ENCODE peak calls at places on chromosomes 7 and 10, in seven cellular contexts. One of them, this sample, is unnamed.

GRCh38 chr10:127012071-127012768 is 107.0 kb downstream of the DOCK1 start:
- DNase-seq in WTC11: no peak
- DNase-seq in stomach: no peak
- DNase-seq in Calu3: no peak
- DNase-seq in nephron progenitor cell: no peak
- DNase-seq in tibial nerve: no peak
- DNase-seq in fibroblast of lung: no peak
- DNase-seq in this sample: no peak

GRCh38 chr10:15879058-15879457 is 18.8 kb upstream of the MINDY3 start:
- DNase-seq in stomach: no peak
- DNase-seq in nephron progenitor cell: no peak
- DNase-seq in WTC11: no peak
- DNase-seq in fibroblast of lung: peak; percentile 55
- DNase-seq in Calu3: no peak
- DNase-seq in tibial nerve: peak; percentile 7
- DNase-seq in this sample: no peak

GRCh38 chr7:113774182-113774807 is 144.5 kb downstream of the PPP1R3A start:
- DNase-seq in tibial nerve: no peak
- DNase-seq in stomach: no peak
- DNase-seq in fibroblast of lung: peak; percentile 69
- DNase-seq in WTC11: no peak
- DNase-seq in nephron progenitor cell: peak; percentile 11
- DNase-seq in Calu3: peak; percentile 29
- DNase-seq in this sample: no peak

GRCh38 chr10:127186846-127187245 is 9.5 kb downstream of the INSYN2A start:
- DNase-seq in fibroblast of lung: no peak
- DNase-seq in WTC11: no peak
- DNase-seq in nephron progenitor cell: no peak
- DNase-seq in tibial nerve: no peak
- DNase-seq in Calu3: no peak
- DNase-seq in stomach: no peak
- DNase-seq in this sample: no peak

GRCh38 chr10:117373848-117374505 is 1.3 kb downstream of the PDZD8 start:
- DNase-seq in WTC11: no peak
- DNase-seq in nephron progenitor cell: peak; percentile 36
- DNase-seq in tibial nerve: peak; percentile 57
- DNase-seq in Calu3: no peak
- DNase-seq in fibroblast of lung: peak; percentile 51
- DNase-seq in stomach: peak; percentile 62
- DNase-seq in this sample: peak; percentile 35

GRCh38 chr7:13067036-13067435 is 379.6 kb downstream of the ARL4A start:
- DNase-seq in tibial nerve: no peak
- DNase-seq in WTC11: peak; percentile 18
- DNase-seq in Calu3: no peak
- DNase-seq in fibroblast of lung: no peak
- DNase-seq in nephron progenitor cell: peak; percentile 8
- DNase-seq in stomach: no peak
- DNase-seq in this sample: peak; percentile 25

GRCh38 chr7:33650828-33651227 is 254.5 kb upstream of the BMPER start:
- DNase-seq in Calu3: no peak
- DNase-seq in nephron progenitor cell: no peak
- DNase-seq in stomach: no peak
- DNase-seq in tibial nerve: no peak
- DNase-seq in fibroblast of lung: no peak
- DNase-seq in WTC11: no peak
- DNase-seq in this sample: no peak

GRCh38 chr10:72009430-72010081 is 45.4 kb downstream of the CHST3 start:
- DNase-seq in Calu3: no peak
- DNase-seq in tibial nerve: peak; percentile 76
- DNase-seq in fibroblast of lung: peak; percentile 99
- DNase-seq in WTC11: no peak
- DNase-seq in nephron progenitor cell: peak; percentile 69
- DNase-seq in stomach: peak; percentile 54
- DNase-seq in this sample: no peak

GRCh38 chr10:99484626-99485581 is 47.8 kb upstream of the NKX2-3 start:
- DNase-seq in stomach: no peak
- DNase-seq in nephron progenitor cell: no peak
- DNase-seq in fibroblast of lung: no peak
- DNase-seq in Calu3: no peak
- DNase-seq in tibial nerve: no peak
- DNase-seq in WTC11: peak; percentile 50
- DNase-seq in this sample: no peak

GRCh38 chr7:64997927-64998391 is 7.1 kb upstream of the ZNF117 start:
- DNase-seq in WTC11: peak; percentile 13
- DNase-seq in Calu3: peak; percentile 38
- DNase-seq in tibial nerve: no peak
- DNase-seq in nephron progenitor cell: no peak
- DNase-seq in stomach: peak; percentile 75
- DNase-seq in fibroblast of lung: peak; percentile 26
- DNase-seq in this sample: no peak

GRCh38 chr7:135231686-135232085 is 2.0 kb upstream of the STRA8 start:
- DNase-seq in WTC11: no peak
- DNase-seq in Calu3: no peak
- DNase-seq in nephron progenitor cell: no peak
- DNase-seq in fibroblast of lung: no peak
- DNase-seq in tibial nerve: no peak
- DNase-seq in stomach: no peak
- DNase-seq in this sample: no peak

GRCh38 chr10:21194510-21194993 is 297.4 kb upstream of the NEBL start:
- DNase-seq in tibial nerve: no peak
- DNase-seq in fibroblast of lung: peak; percentile 73
- DNase-seq in stomach: peak; percentile 33
- DNase-seq in nephron progenitor cell: no peak
- DNase-seq in WTC11: no peak
- DNase-seq in Calu3: peak; percentile 81
- DNase-seq in this sample: no peak

DNA sequence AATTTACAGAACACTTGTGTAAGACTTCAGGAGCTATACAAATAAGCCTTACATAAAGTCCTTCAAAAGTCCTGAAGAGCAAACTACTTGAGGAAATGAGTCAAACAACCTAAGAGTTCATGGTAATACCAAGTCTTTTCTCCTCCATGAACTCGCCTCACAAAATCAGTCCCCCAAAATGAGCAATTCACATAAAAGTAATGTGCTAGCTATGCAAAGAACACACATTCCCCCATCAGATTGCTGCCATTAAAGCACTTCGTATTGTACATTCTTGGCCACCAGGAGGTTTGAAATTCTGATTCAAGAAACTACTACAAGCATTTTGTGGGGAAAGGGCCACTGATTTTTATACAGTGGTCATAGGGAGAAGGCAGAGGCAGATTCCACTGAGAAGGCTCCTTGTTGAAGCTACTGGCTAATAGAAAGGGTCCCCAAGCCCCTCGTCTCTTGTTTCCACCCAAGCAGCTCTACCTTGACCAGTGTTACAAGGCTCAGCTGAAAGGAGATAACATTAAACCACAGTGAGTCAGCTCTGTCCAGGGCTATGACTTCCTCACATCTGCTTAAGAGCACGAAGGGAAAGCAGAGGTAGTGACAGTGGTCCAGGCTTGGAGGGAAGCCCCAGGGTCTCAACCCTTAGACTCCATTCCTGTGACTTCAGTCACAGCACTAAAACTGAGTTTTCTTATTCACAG is 115.2 kb upstream of the CDK1 start:
- DNase-seq in stomach: no peak
- DNase-seq in tibial nerve: no peak
- DNase-seq in nephron progenitor cell: no peak
- DNase-seq in Calu3: no peak
- DNase-seq in fibroblast of lung: peak; percentile 5
- DNase-seq in WTC11: no peak
- DNase-seq in this sample: no peak
- TF ChIP-seq CTCF in stomach: no peak
- TF ChIP-seq CTCF in tibial nerve: no peak
- TF ChIP-seq CTCF in nephron progenitor cell: no peak
- TF ChIP-seq CTCF in Calu3: no peak
- TF ChIP-seq CTCF in fibroblast of lung: no peak
- TF ChIP-seq CTCF in WTC11: no peak
- TF ChIP-seq CTCF in this sample: no peak

GRCh38 chr10:12561720-12562119 is 212.4 kb downstream of the CAMK1D start:
- DNase-seq in Calu3: no peak
- DNase-seq in WTC11: no peak
- DNase-seq in nephron progenitor cell: no peak
- DNase-seq in tibial nerve: no peak
- DNase-seq in fibroblast of lung: no peak
- DNase-seq in stomach: no peak
- DNase-seq in this sample: no peak

GRCh38 chr10:12550994-12551393 is 201.6 kb downstream of the CAMK1D start:
- DNase-seq in tibial nerve: no peak
- DNase-seq in stomach: no peak
- DNase-seq in nephron progenitor cell: no peak
- DNase-seq in WTC11: no peak
- DNase-seq in Calu3: no peak
- DNase-seq in fibroblast of lung: no peak
- DNase-seq in this sample: no peak

GRCh38 chr10:12559578-12560178 is 210.3 kb downstream of the CAMK1D start:
- DNase-seq in nephron progenitor cell: no peak
- DNase-seq in stomach: no peak
- DNase-seq in WTC11: no peak
- DNase-seq in fibroblast of lung: no peak
- DNase-seq in Calu3: no peak
- DNase-seq in tibial nerve: no peak
- DNase-seq in this sample: no peak

GRCh38 chr10:12561307-12561706 is 212.0 kb downstream of the CAMK1D start:
- DNase-seq in tibial nerve: no peak
- DNase-seq in fibroblast of lung: no peak
- DNase-seq in WTC11: no peak
- DNase-seq in nephron progenitor cell: no peak
- DNase-seq in stomach: no peak
- DNase-seq in Calu3: no peak
- DNase-seq in this sample: no peak

GRCh38 chr10:12556057-12556456 is 206.7 kb downstream of the CAMK1D start:
- DNase-seq in WTC11: no peak
- DNase-seq in stomach: no peak
- DNase-seq in fibroblast of lung: no peak
- DNase-seq in Calu3: no peak
- DNase-seq in nephron progenitor cell: no peak
- DNase-seq in tibial nerve: no peak
- DNase-seq in this sample: no peak
- TF ChIP-seq CTCF in WTC11: no peak
- TF ChIP-seq CTCF in stomach: no peak
- TF ChIP-seq CTCF in fibroblast of lung: no peak
- TF ChIP-seq CTCF in Calu3: no peak
- TF ChIP-seq CTCF in nephron progenitor cell: no peak
- TF ChIP-seq CTCF in tibial nerve: no peak
- TF ChIP-seq CTCF in this sample: no peak

GRCh38 chr10:61705022-61705675 is 42.4 kb downstream of the CABCOCO1 start:
- DNase-seq in stomach: no peak
- DNase-seq in Calu3: no peak
- DNase-seq in WTC11: no peak
- DNase-seq in tibial nerve: no peak
- DNase-seq in nephron progenitor cell: no peak
- DNase-seq in fibroblast of lung: no peak
- DNase-seq in this sample: no peak

DNA sequence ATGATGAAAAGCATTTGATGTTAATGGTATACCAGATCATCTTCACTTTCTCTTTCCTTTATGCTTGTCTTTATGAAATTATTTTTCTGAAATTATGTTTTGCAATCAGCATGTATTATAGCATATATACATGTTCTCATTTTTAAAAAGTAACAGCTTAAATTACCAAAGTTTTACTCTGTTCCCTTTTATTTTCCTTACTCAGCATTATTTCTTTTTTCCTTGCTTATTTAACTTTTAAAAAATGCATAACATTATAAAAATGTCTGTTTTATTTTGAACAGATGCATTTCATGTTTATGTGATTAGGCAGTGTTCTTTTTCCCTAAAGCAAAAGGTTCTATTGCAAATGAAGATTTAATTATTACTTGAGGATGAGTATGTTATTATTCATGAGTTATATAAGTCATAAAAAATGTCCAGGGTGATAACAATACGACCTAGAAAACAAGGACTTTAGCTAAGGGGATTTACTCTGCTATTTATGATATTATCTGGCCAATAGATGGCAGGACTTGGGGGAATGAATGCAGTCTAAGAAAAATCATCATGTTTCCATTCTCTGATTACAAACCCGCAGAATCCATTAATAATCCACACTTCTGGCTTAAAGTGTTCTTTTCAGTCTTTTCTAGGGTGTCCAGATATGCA is 38.5 kb downstream of the CABCOCO1 start:
- DNase-seq in WTC11: no peak
- DNase-seq in Calu3: no peak
- DNase-seq in fibroblast of lung: peak; percentile 4
- DNase-seq in tibial nerve: no peak
- DNase-seq in nephron progenitor cell: no peak
- DNase-seq in stomach: no peak
- DNase-seq in this sample: no peak
- TF ChIP-seq CTCF in WTC11: no peak
- TF ChIP-seq CTCF in Calu3: no peak
- TF ChIP-seq CTCF in fibroblast of lung: peak; percentile 28
- TF ChIP-seq CTCF in tibial nerve: no peak
- TF ChIP-seq CTCF in nephron progenitor cell: no peak
- TF ChIP-seq CTCF in stomach: no peak
- TF ChIP-seq CTCF in this sample: no peak

GRCh38 chr7:66363655-66364054 is 158.5 kb downstream of the TPST1 start:
- DNase-seq in tibial nerve: no peak
- DNase-seq in WTC11: no peak
- DNase-seq in fibroblast of lung: no peak
- DNase-seq in Calu3: no peak
- DNase-seq in stomach: no peak
- DNase-seq in nephron progenitor cell: no peak
- DNase-seq in this sample: no peak

GRCh38 chr7:66356277-66356721 is 151.2 kb downstream of the TPST1 start:
- DNase-seq in fibroblast of lung: peak; percentile 71
- DNase-seq in Calu3: no peak
- DNase-seq in stomach: no peak
- DNase-seq in tibial nerve: no peak
- DNase-seq in WTC11: no peak
- DNase-seq in nephron progenitor cell: no peak
- DNase-seq in this sample: no peak

GRCh38 chr7:66357062-66357461 is 151.9 kb downstream of the TPST1 start:
- DNase-seq in tibial nerve: no peak
- DNase-seq in stomach: no peak
- DNase-seq in WTC11: no peak
- DNase-seq in nephron progenitor cell: no peak
- DNase-seq in fibroblast of lung: no peak
- DNase-seq in Calu3: no peak
- DNase-seq in this sample: no peak

GRCh38 chr7:66362136-66362535 is 157.0 kb downstream of the TPST1 start:
- DNase-seq in WTC11: no peak
- DNase-seq in tibial nerve: no peak
- DNase-seq in stomach: no peak
- DNase-seq in nephron progenitor cell: no peak
- DNase-seq in fibroblast of lung: no peak
- DNase-seq in Calu3: no peak
- DNase-seq in this sample: no peak

DNA sequence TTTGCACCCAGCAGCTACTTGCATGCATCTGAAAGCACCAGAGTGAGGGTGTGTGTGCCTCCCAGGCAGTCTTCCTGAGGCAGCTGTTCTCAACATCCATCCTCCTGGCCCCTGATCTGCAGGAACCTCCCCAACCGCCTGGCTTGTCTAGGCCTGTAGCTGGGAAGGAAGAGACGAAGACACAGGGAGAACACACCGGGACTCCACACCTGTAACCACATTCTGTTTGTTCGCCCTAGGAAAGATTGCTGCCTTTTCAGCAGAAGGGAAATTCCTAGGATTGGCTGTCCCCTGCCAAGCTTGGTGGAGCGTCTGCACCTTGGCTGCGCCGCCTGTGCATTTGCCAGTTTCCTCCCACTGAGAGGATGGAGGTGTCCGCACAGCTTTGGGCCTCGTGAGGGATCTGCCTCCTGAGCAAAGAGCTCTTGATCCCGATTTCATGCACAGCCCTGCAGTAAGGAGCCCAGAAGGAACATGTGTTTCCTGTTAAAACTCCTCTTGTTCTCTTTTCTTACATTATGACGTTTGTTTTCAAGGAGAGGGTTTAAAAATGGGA is 154.6 kb downstream of the TPST1 start:
- DNase-seq in tibial nerve: no peak
- DNase-seq in nephron progenitor cell: no peak
- DNase-seq in Calu3: no peak
- DNase-seq in WTC11: no peak
- DNase-seq in fibroblast of lung: peak; percentile 28
- DNase-seq in stomach: no peak
- DNase-seq in this sample: peak; percentile 35
- TF ChIP-seq CTCF in tibial nerve: no peak
- TF ChIP-seq CTCF in nephron progenitor cell: no peak
- TF ChIP-seq CTCF in Calu3: no peak
- TF ChIP-seq CTCF in WTC11: no peak
- TF ChIP-seq CTCF in fibroblast of lung: no peak
- TF ChIP-seq CTCF in stomach: no peak
- TF ChIP-seq CTCF in this sample: no peak